ENCODE peak calls at places on chromosomes 12 and 14, in nine cellular contexts. Q is GM12865, S is uterus, O is fibroblast of lung, M is breast epithelium, J is Caco-2, W is sigmoid colon, X is DND-41, L is lung. N is an unnamed sample.

GRCh38 chr14:78278464-78278863 is 108.3 kb downstream of the NRXN3 start:
- DNase-seq in Q (no peak), S (no peak), O (no peak), M (no peak), J (no peak), W (no peak), X (no peak), L (no peak), N (no peak)

GRCh38 chr14:64807588-64807987 is 72.1 kb downstream of the SPTB start:
- DNase-seq in Q (no peak), S (no peak), O (no peak), M (no peak), J (no peak), W (no peak), X (no peak), L (no peak), N (no peak)

GRCh38 chr12:68331500-68331868 is 678 bp downstream of the MDM1 start:
- DNase-seq in Q (no peak), S (no peak), O (no peak), M (no peak), J (no peak), W (no peak), X (no peak), L (no peak), N (no peak)

GRCh38 chr12:122527478-122527944 is 462 bp downstream of the KNTC1 start:
- DNase-seq in Q (peak; percentile 60), S (no peak), O (peak; percentile 29), M (no peak), J (peak; percentile 49), W (no peak), X (peak; percentile 62), L (peak; percentile 30), N (no peak)

GRCh38 chr12:5166976-5167375 is 123.3 kb downstream of the KCNA5 start:
- DNase-seq in Q (no peak), S (no peak), O (peak; percentile 98), M (no peak), J (no peak), W (no peak), X (no peak), L (no peak), N (peak; percentile 58)

GRCh38 chr14:39367387-39367751 is 64.9 kb downstream of the FBXO33 start:
- DNase-seq in Q (no peak), S (no peak), O (no peak), M (no peak), J (no peak), W (no peak), X (no peak), L (no peak), N (peak; percentile 12)

GRCh38 chr12:44526655-44527199 is 349.4 kb downstream of the NELL2 start:
- DNase-seq in Q (no peak), S (no peak), O (no peak), M (no peak), J (no peak), W (no peak), X (no peak), L (no peak), N (no peak)

GRCh38 chr12:57772429-57773322 is at the start of gene EEF1AKMT3:
- DNase-seq in Q (no peak), S (peak; percentile 61), O (peak; percentile 54), M (peak; percentile 71), J (peak; percentile 71), W (peak; percentile 83), X (peak; percentile 60), L (no peak), N (peak; percentile 36)

GRCh38 chr12:131041216-131041967 is 87.7 kb downstream of the ADGRD1 start:
- DNase-seq in Q (no peak), S (no peak), O (no peak), M (no peak), J (no peak), W (no peak), X (no peak), L (no peak), N (no peak)

GRCh38 chr14:74765721-74766120 is 2.6 kb downstream of the YLPM1 start:
- DNase-seq in Q (peak; percentile 26), S (no peak), O (no peak), M (no peak), J (no peak), W (no peak), X (peak; percentile 29), L (no peak), N (no peak)

GRCh38 chr12:45439039-45439438 is 223.1 kb downstream of the ANO6 start:
- DNase-seq in Q (no peak), S (no peak), O (peak; percentile 71), M (no peak), J (no peak), W (no peak), X (no peak), L (no peak), N (no peak)

GRCh38 chr12:93208011-93208410 is 169.7 kb upstream of the NUDT4 start:
- DNase-seq in Q (no peak), S (no peak), O (no peak), M (no peak), J (no peak), W (no peak), X (no peak), L (no peak), N (no peak)

GRCh38 chr14:68104518-68104917 is 284.9 kb downstream of the RAD51B start:
- DNase-seq in Q (no peak), S (no peak), O (peak; percentile 97), M (no peak), J (no peak), W (no peak), X (no peak), L (no peak), N (peak; percentile 96)

GRCh38 chr12:25653487-25654175 is 100.5 kb upstream of the LMNTD1 start:
- DNase-seq in Q (peak; percentile 19), S (no peak), O (peak; percentile 4), M (no peak), J (no peak), W (no peak), X (no peak), L (no peak), N (no peak)

GRCh38 chr12:97556201-97556824 is 93.7 kb downstream of the RMST start:
- DNase-seq in Q (no peak), S (no peak), O (peak; percentile 92), M (no peak), J (peak; percentile 39), W (no peak), X (no peak), L (peak; percentile 60), N (peak; percentile 45)

GRCh38 chr12:6691473-6691872 is 2.3 kb upstream of the ZNF384 start:
- DNase-seq in Q (no peak), S (no peak), O (peak; percentile 65), M (no peak), J (no peak), W (no peak), X (no peak), L (no peak), N (peak; percentile 14)

GRCh38 chr12:46535907-46536306 is 163.3 kb upstream of the SLC38A2 start:
- DNase-seq in Q (no peak), S (no peak), O (no peak), M (no peak), J (peak; percentile 39), W (no peak), X (no peak), L (no peak), N (no peak)

GRCh38 chr12:50397122-50397650 is 777 bp upstream of the FAM186A start:
- DNase-seq in Q (no peak), S (no peak), O (no peak), M (no peak), J (no peak), W (no peak), X (no peak), L (no peak), N (no peak)

GRCh38 chr14:66758031-66758613 is 250.2 kb downstream of the GPHN start:
- DNase-seq in Q (no peak), S (no peak), O (no peak), M (no peak), J (no peak), W (no peak), X (no peak), L (no peak), N (no peak)
- TF ChIP-seq CTCF in Q (no peak), S (no peak), O (no peak), M (no peak), J (no peak), W (no peak), X (no peak), L (no peak), N (no peak)

GRCh38 chr14:105879503-105879866 is 353.1 kb downstream of the TMEM121 start:
- DNase-seq in Q (no peak), S (no peak), O (no peak), M (no peak), J (peak; percentile 14), W (peak; percentile 50), X (no peak), L (no peak), N (no peak)
- H3K4me3 ChIP-seq in Q (no peak overlapping the region), S (no peak overlapping the region), O (no peak overlapping the region), M (no peak overlapping the region), J (no peak overlapping the region), W (no peak overlapping the region), X (no peak overlapping the region), L (no peak overlapping the region), N (no peak overlapping the region)

GRCh38 chr12:20457582-20457981 is 89.2 kb downstream of the PDE3A start:
- DNase-seq in Q (no peak), S (no peak), O (no peak), M (no peak), J (no peak), W (no peak), X (no peak), L (no peak), N (no peak)

GRCh38 chr12:20455001-20455706 is 86.8 kb downstream of the PDE3A start:
- DNase-seq in Q (no peak), S (no peak), O (peak; percentile 80), M (no peak), J (no peak), W (no peak), X (no peak), L (no peak), N (no peak)

GRCh38 chr12:20460956-20461355 is 92.6 kb downstream of the PDE3A start:
- DNase-seq in Q (no peak), S (no peak), O (no peak), M (no peak), J (no peak), W (no peak), X (no peak), L (no peak), N (no peak)

GRCh38 chr12:20459920-20460319 is 91.6 kb downstream of the PDE3A start:
- DNase-seq in Q (no peak), S (no peak), O (no peak), M (no peak), J (no peak), W (no peak), X (no peak), L (no peak), N (no peak)

GRCh38 chr12:20458011-20458410 is 89.7 kb downstream of the PDE3A start:
- DNase-seq in Q (no peak), S (no peak), O (no peak), M (no peak), J (no peak), W (no peak), X (no peak), L (no peak), N (no peak)
- TF ChIP-seq CTCF in Q (no peak), S (no peak), O (no peak), M (no peak), J (no peak), W (no peak), X (no peak), L (no peak), N (no peak)

GRCh38 chr14:21509432-21510143 is 1.6 kb downstream of the METTL3 start:
- DNase-seq in Q (no peak), S (no peak), O (no peak), M (no peak), J (no peak), W (no peak), X (no peak), L (no peak), N (no peak)
- H3K4me3 ChIP-seq in Q (peak overlapping the region; percentile 96), S (peak overlapping the region; percentile 76), O (peak overlapping the region; percentile 100), M (peak overlapping the region; percentile 84), J (peak overlapping the region; percentile 89), W (peak overlapping the region; percentile 72), X (peak overlapping the region; percentile 77), L (no peak overlapping the region), N (peak overlapping the region; percentile 77)

N was measured in choroid plexus epithelial cell.